ENCODE peak calls at places on chromosomes 7 and 10, in seven cellular contexts. Z, H, E, M, R, Y and L are unnamed samples.
A peak's percentile ranks its signal among the peaks of the same experiment; 100 is the strongest.

GRCh38 chr7:84231157-84231556 is 36.6 kb upstream of the SEMA3A start:
- DNase-seq in Z (no peak), H (no peak), E (peak; percentile 64), M (peak; percentile 40), R (no peak), Y (no peak), L (no peak)

GRCh38 chr7:5422324-5423271 is 1.0 kb downstream of the TNRC18 start:
- DNase-seq in Z (no peak), H (no peak), E (peak; percentile 76), M (peak; percentile 39), R (no peak), Y (peak; percentile 58), L (no peak)

GRCh38 chr10:97292862-97293198 is 393 bp upstream of the ARHGAP19 start:
- DNase-seq in Z (no peak), H (no peak), E (no peak), M (no peak), R (no peak), Y (no peak), L (no peak)

GRCh38 chr7:4386190-4386589 is 295.9 kb upstream of the FOXK1 start:
- DNase-seq in Z (no peak), H (no peak), E (no peak), M (no peak), R (no peak), Y (no peak), L (no peak)

GRCh38 chr7:130740617-130741016 is 6.6 kb upstream of the KLF14 start:
- DNase-seq in Z (no peak), H (no peak), E (no peak), M (no peak), R (no peak), Y (no peak), L (no peak)

GRCh38 chr10:7479861-7480598 is 69.2 kb upstream of the SFMBT2 start:
- DNase-seq in Z (no peak), H (no peak), E (no peak), M (no peak), R (no peak), Y (no peak), L (no peak)

GRCh38 chr7:139232893-139233292 is 1.9 kb downstream of the UBN2 start:
- DNase-seq in Z (no peak), H (no peak), E (peak; percentile 50), M (peak; percentile 75), R (no peak), Y (no peak), L (no peak)

GRCh38 chr7:706721-707120 is 19.8 kb upstream of the DNAAF5 start:
- DNase-seq in Z (no peak), H (no peak), E (no peak), M (no peak), R (no peak), Y (no peak), L (no peak)

GRCh38 chr7:155141562-155141961 is 71.4 kb downstream of the HTR5A start:
- DNase-seq in Z (no peak), H (no peak), E (no peak), M (no peak), R (no peak), Y (no peak), L (no peak)

GRCh38 chr10:78896169-78896931 is 172.4 kb upstream of the ZMIZ1 start:
- DNase-seq in Z (no peak), H (no peak), E (no peak), M (no peak), R (no peak), Y (no peak), L (no peak)

GRCh38 chr10:123301077-123301875 is 147.1 kb downstream of the BUB3 start:
- DNase-seq in Z (no peak), H (no peak), E (peak; percentile 16), M (peak; percentile 27), R (peak; percentile 65), Y (no peak), L (no peak)

GRCh38 chr7:33824911-33825459 is 80.4 kb upstream of the BMPER start:
- DNase-seq in Z (no peak), H (no peak), E (peak; percentile 64), M (no peak), R (no peak), Y (no peak), L (no peak)

GRCh38 chr10:63265646-63266207 is 132.6 kb downstream of the NRBF2 start:
- DNase-seq in Z (no peak), H (no peak), E (no peak), M (no peak), R (no peak), Y (no peak), L (no peak)

GRCh38 chr10:21530616-21531015 is 3.4 kb upstream of the MLLT10 start:
- DNase-seq in Z (no peak), H (no peak), E (no peak), M (no peak), R (no peak), Y (no peak), L (no peak)

GRCh38 chr7:156614434-156615264 is 25.9 kb upstream of the RNF32 start:
- DNase-seq in Z (no peak), H (no peak), E (no peak), M (no peak), R (no peak), Y (no peak), L (no peak)

GRCh38 chr7:6164010-6164409 is 108.4 kb downstream of the CYTH3 start:
- DNase-seq in Z (no peak), H (no peak), E (no peak), M (no peak), R (no peak), Y (no peak), L (no peak)

GRCh38 chr7:74248156-74248555 is 6.0 kb downstream of the RFC2 start:
- DNase-seq in Z (no peak), H (no peak), E (no peak), M (no peak), R (no peak), Y (no peak), L (no peak)

GRCh38 chr7:7274782-7275181 is 92.4 kb downstream of the C1GALT1 start:
- DNase-seq in Z (no peak), H (no peak), E (peak; percentile 86), M (peak; percentile 53), R (no peak), Y (no peak), L (no peak)

GRCh38 chr10:114758331-114758730 is 63.2 kb upstream of the FHIP2A start:
- DNase-seq in Z (no peak), H (no peak), E (peak; percentile 41), M (no peak), R (no peak), Y (no peak), L (no peak)

GRCh38 chr7:7183833-7184463 is 1.6 kb downstream of the C1GALT1 start:
- DNase-seq in Z (no peak), H (no peak), E (no peak), M (peak; percentile 49), R (no peak), Y (peak; percentile 28), L (peak; percentile 15)

GRCh38 chr10:24718031-24718855 is 5.4 kb downstream of the ARHGAP21 start:
- DNase-seq in Z (no peak), H (no peak), E (peak; percentile 87), M (peak; percentile 90), R (no peak), Y (no peak), L (no peak)

GRCh38 chr7:75623390-75624133 is 115.2 kb downstream of the HIP1 start:
- DNase-seq in Z (no peak), H (no peak), E (peak; percentile 33), M (no peak), R (peak; percentile 37), Y (no peak), L (no peak)

GRCh38 chr7:47379629-47380324 is 202.1 kb downstream of the TNS3 start:
- DNase-seq in Z (peak; percentile 52), H (no peak), E (peak; percentile 67), M (peak; percentile 40), R (peak; percentile 18), Y (no peak), L (no peak)

DNA sequence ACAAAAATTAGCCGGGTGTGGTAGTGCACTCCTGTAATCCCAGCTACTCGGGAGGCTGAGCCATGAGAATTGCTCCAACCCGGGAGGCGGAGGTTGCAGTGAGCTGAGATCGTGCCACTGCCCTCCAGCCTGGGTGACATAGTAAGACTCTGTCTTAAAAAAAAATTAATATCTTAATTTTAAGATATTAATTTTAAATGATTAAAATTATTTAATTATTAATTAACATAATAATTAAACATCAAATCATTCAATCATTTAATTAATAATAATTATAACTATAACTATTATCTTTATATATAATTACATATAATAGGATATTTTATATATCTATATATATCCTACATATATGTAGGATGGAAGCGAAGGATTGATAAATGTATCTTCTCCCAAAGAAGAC is 1.8 kb upstream of the HK1 start:
- DNase-seq in Z (no peak), H (no peak), E (no peak), M (no peak), R (no peak), Y (no peak), L (no peak)
- TF ChIP-seq CTCF in Z (no peak), H (no peak), E (no peak), M (no peak), R (no peak), Y (no peak), L (no peak)

DNA sequence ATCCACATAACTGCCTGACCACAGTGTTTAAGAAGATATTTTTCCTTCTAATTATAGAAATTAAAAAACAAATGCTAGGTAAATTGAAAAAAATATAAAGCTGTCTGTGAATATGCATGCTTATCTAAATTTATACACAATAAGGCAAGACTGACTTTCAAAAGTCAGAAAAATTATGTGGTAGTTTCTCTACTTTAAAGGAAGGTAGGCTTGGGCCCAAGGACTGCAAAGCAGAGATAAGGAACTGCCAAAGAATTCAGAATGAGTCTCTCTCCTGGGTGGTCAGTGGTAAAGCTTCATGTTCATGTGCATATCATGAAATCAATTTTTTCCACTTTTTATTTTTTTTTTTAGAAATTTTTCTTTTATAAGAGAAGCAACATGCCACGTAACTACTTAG is 998.6 kb downstream of the REEP3 start:
- DNase-seq in Z (no peak), H (no peak), E (no peak), M (no peak), R (no peak), Y (no peak), L (no peak)
- TF ChIP-seq CTCF in Z (no peak), H (no peak), E (no peak), M (no peak), R (no peak), Y (no peak), L (no peak)

DNA sequence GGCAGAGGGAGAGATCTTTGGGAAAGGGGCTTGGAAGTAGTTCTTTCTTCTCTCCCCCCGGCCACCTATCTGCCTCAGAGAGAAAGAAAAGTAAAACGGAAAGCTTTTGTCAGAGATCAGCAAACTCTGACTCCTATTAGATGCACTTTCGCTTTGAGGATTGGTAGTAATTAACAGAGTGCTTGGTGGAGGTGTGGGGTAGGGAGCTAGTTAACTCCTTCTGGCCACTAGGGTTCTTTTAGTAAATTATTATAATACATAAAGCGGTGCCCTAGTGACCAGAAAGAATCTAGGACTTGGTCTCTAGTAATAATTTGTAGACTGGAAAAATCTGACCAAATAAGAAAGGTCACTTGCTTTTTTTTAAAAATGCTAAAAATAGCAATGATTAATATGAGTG is 54.6 kb downstream of the CPVL start:
- DNase-seq in Z (no peak), H (no peak), E (peak; percentile 32), M (no peak), R (no peak), Y (peak; percentile 77), L (peak; percentile 81)
- TF ChIP-seq CTCF in Z (no peak), H (no peak), E (no peak), M (no peak), R (no peak), Y (no peak), L (no peak)

GRCh38 chr10:130453721-130454542 is 317.7 kb downstream of the GLRX3 start:
- DNase-seq in Z (no peak), H (no peak), E (no peak), M (no peak), R (no peak), Y (no peak), L (no peak)
- TF ChIP-seq CTCF in Z (no peak), H (no peak), E (no peak), M (no peak), R (no peak), Y (no peak), L (no peak)